ENCODE peak calls at places on chromosomes 5 and 9, in five cellular contexts. C is IMR-90, L is mesenchymal stem cell, Q is skeletal muscle cell, A is Caco-2. S is an unnamed sample.

GRCh38 chr9:113622038-113622437 is 158.5 kb downstream of the RGS3 start:
- DNase-seq in C (no peak), L (no peak), Q (no peak), A (no peak), S (no peak)

GRCh38 chr5:50302815-50303490 is 138.1 kb downstream of the EMB start:
- DNase-seq in C (peak), L (no peak), Q (peak), A (no peak), S (no peak)

GRCh38 chr9:88767504-88767790 is 223.8 kb upstream of the S1PR3 start:
- DNase-seq in C (peak), L (no peak), Q (no peak), A (no peak), S (no peak)

GRCh38 chr9:89880721-89881120 is 275.9 kb downstream of the GADD45G start:
- DNase-seq in C (no peak), L (no peak), Q (no peak), A (no peak), S (no peak)

GRCh38 chr5:150781706-150782614 is 3.4 kb downstream of the SMIM3 start:
- DNase-seq in C (peak), L (peak), Q (peak), A (no peak), S (no peak)

GRCh38 chr5:107979272-107979671 is 308.5 kb upstream of the EFNA5 start:
- DNase-seq in C (peak), L (peak), Q (peak), A (no peak), S (no peak)

GRCh38 chr9:113785334-113785733 is 90.8 kb upstream of the ZNF618 start:
- DNase-seq in C (no peak), L (no peak), Q (no peak), A (no peak), S (no peak)

GRCh38 chr5:100664140-100664539 is 129.0 kb downstream of the FAM174A start:
- DNase-seq in C (no peak), L (no peak), Q (no peak), A (no peak), S (no peak)

GRCh38 chr5:149489605-149490037 is 61.6 kb downstream of the CSNK1A1 start:
- DNase-seq in C (peak), L (peak), Q (no peak), A (no peak), S (no peak)

GRCh38 chr9:136673088-136673969 is 10.6 kb downstream of the EGFL7 start:
- DNase-seq in C (no peak), L (no peak), Q (no peak), A (no peak), S (no peak)

GRCh38 chr5:66180282-66180955 is 36.3 kb downstream of the SREK1 start:
- DNase-seq in C (no peak), L (no peak), Q (no peak), A (no peak), S (no peak)

GRCh38 chr5:39775058-39775457 is 350.3 kb upstream of the DAB2 start:
- DNase-seq in C (peak), L (peak), Q (peak), A (no peak), S (no peak)

GRCh38 chr9:74570879-74571512 is 73.9 kb downstream of the RORB start:
- DNase-seq in C (peak), L (peak), Q (peak), A (no peak), S (no peak)

GRCh38 chr5:91850031-91850430 is 466.9 kb upstream of the ARRDC3 start:
- DNase-seq in C (peak), L (peak), Q (peak), A (no peak), S (no peak)

GRCh38 chr9:84339951-84340350 is 607 bp downstream of the SLC28A3 start:
- DNase-seq in C (no peak), L (no peak), Q (no peak), A (no peak), S (no peak)

GRCh38 chr9:1053848-1054365 is 3.8 kb downstream of the DMRT2 start:
- DNase-seq in C (no peak), L (no peak), Q (no peak), A (no peak), S (no peak)

GRCh38 chr5:78756853-78757252 is 108.3 kb upstream of the LHFPL2 start:
- DNase-seq in C (no peak), L (no peak), Q (no peak), A (no peak), S (no peak)

GRCh38 chr9:123349691-123350480 is 6.1 kb upstream of the CRB2 start:
- DNase-seq in C (peak), L (peak), Q (no peak), A (peak), S (no peak)

GRCh38 chr5:168433982-168434381 is 52.3 kb upstream of the RARS1 start:
- DNase-seq in C (no peak), L (no peak), Q (no peak), A (no peak), S (no peak)

GRCh38 chr5:16889972-16890519 is 46.0 kb downstream of the MYO10 start:
- DNase-seq in C (peak), L (peak), Q (peak), A (no peak), S (no peak)

GRCh38 chr5:153584561-153585359 is 94.3 kb downstream of the GRIA1 start:
- DNase-seq in C (peak), L (no peak), Q (no peak), A (no peak), S (no peak)

GRCh38 chr5:34450338-34450737 is 205.8 kb upstream of the RAI14 start:
- DNase-seq in C (no peak), L (no peak), Q (no peak), A (no peak), S (no peak)

GRCh38 chr5:111935835-111936234 is 178.8 kb upstream of the NREP start:
- DNase-seq in C (no peak), L (no peak), Q (no peak), A (no peak), S (no peak)

GRCh38 chr9:935348-935965 is 41.0 kb upstream of the DMRT3 start:
- DNase-seq in C (peak), L (no peak), Q (no peak), A (peak), S (no peak)

GRCh38 chr9:125931211-125931610 is 184.0 kb downstream of the PBX3 start:
- DNase-seq in C (no peak), L (no peak), Q (no peak), A (no peak), S (no peak)

DNA sequence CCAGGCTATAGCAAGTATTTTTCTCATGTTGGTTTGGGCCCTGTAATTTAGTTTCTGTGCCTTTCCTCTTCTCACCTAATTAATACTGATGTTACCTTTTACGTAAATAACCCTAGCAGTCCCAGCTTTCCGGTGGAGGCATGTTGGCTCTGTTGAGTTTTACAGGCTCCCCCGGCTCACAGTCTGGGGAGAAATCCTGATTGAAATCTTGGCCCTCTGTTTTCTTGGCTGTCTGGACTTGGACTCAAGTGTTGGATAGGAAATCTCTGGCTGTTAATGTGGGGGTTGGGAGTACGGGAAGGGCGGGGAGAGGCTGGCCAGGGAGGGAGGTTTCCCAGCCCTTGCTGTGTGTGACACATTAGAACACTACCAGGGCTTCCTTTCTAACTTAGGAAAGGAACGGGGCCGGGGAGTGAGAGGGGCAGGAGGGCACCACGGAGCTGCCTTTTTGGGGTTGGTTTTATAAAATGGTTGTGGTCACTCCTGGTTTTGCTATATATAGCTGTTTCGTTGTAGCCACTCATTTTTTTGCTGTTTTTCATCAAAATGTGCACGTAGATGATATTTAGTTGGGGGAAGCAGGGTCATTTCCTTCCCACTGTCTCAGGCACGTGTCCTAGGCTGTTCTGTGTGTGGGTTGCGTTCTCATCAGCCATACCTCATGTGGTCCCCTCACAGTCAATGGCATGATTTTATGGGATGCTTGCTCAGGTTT is 10.9 kb downstream of the TRIO start:
- DNase-seq in C (peak), L (peak), Q (peak), A (no peak), S (no peak)
- H3K4me3 ChIP-seq in C (no peak), L (no peak), Q (peak), A (no peak), S (peak)

GRCh38 chr9:34653131-34653530 is 1.1 kb downstream of the IL11RA start:
- DNase-seq in C (peak), L (peak), Q (peak), A (no peak), S (no peak)
- H3K4me3 ChIP-seq in C (no peak), L (no peak), Q (no peak), A (no peak), S (no peak)

GRCh38 chr5:51821697-51822096 is 438.4 kb downstream of the ISL1 start:
- DNase-seq in C (no peak), L (no peak), Q (no peak), A (no peak), S (no peak)
- H3K4me3 ChIP-seq in C (no peak), L (no peak), Q (no peak), A (no peak), S (no peak)

GRCh38 chr5:171612749-171613148 is 172.9 kb upstream of the SMIM23 start:
- DNase-seq in C (no peak), L (no peak), Q (no peak), A (no peak), S (no peak)

GRCh38 chr5:171610053-171610452 is 175.6 kb upstream of the SMIM23 start:
- DNase-seq in C (no peak), L (no peak), Q (no peak), A (no peak), S (no peak)

GRCh38 chr5:171614511-171614910 is 171.1 kb upstream of the SMIM23 start:
- DNase-seq in C (no peak), L (no peak), Q (no peak), A (no peak), S (no peak)

GRCh38 chr5:171607863-171608262 is 177.8 kb upstream of the SMIM23 start:
- DNase-seq in C (no peak), L (no peak), Q (no peak), A (no peak), S (no peak)

GRCh38 chr5:171610686-171611085 is 174.9 kb upstream of the SMIM23 start:
- DNase-seq in C (no peak), L (no peak), Q (no peak), A (no peak), S (no peak)
- H3K4me3 ChIP-seq in C (no peak), L (no peak), Q (no peak), A (no peak), S (no peak)

GRCh38 chr9:122226142-122226757 is 2.5 kb downstream of the LHX6 start:
- DNase-seq in C (no peak), L (no peak), Q (no peak), A (no peak), S (no peak)

GRCh38 chr9:122227576-122227903 is 1.2 kb downstream of the LHX6 start:
- DNase-seq in C (no peak), L (no peak), Q (no peak), A (no peak), S (no peak)

GRCh38 chr9:122228191-122228905 is 409 bp downstream of the LHX6 start:
- DNase-seq in C (no peak), L (peak), Q (no peak), A (no peak), S (no peak)

GRCh38 chr9:122225323-122226141 is 3.2 kb downstream of the LHX6 start:
- DNase-seq in C (no peak), L (no peak), Q (no peak), A (no peak), S (no peak)

GRCh38 chr9:122226758-122227575 is 1.8 kb downstream of the LHX6 start:
- DNase-seq in C (no peak), L (no peak), Q (no peak), A (no peak), S (no peak)
- H3K4me3 ChIP-seq in C (no peak), L (no peak), Q (no peak), A (no peak), S (no peak)